ENCODE peak calls at places on chromosomes 13 and 19, in five cellular contexts. A is tibial nerve, F is body of pancreas, M is ovary, Q is K562. C is an unnamed sample. For H3K4me1, the result is how much of the 10 kb centered on the place peaks cover.

GRCh38 chr19:12749938-12750521 is 1.6 kb upstream of the BEST2 start:
- DNase-seq in M (no peak), Q (no peak), A (no peak), F (no peak), C (no peak)

GRCh38 chr19:610801-611505 is 21.3 kb downstream of the HCN2 start:
- DNase-seq in F (peak), A (peak), M (peak), Q (peak), C (peak)

GRCh38 chr13:26811636-26812035 is 51.0 kb upstream of the GPR12 start:
- DNase-seq in A (no peak), M (no peak), Q (no peak), F (no peak), C (no peak)

GRCh38 chr19:2634228-2634951 is 68.1 kb downstream of the GNG7 start:
- DNase-seq in A (peak), M (peak), Q (no peak), F (peak), C (peak)

GRCh38 chr13:65217459-65217858 is 2012.7 kb downstream of the PCDH9 start:
- DNase-seq in M (no peak), A (no peak), Q (no peak), F (no peak), C (no peak)

GRCh38 chr19:50378169-50378862 is 2.1 kb downstream of the NR1H2 start:
- DNase-seq in Q (no peak), F (no peak), A (no peak), M (no peak), C (no peak)

GRCh38 chr19:30712428-30713151 is 340.4 kb downstream of the ZNF536 start:
- DNase-seq in A (no peak), Q (no peak), M (no peak), F (no peak), C (no peak)

GRCh38 chr19:15759962-15760565 is 22.3 kb downstream of the OR10H3 start:
- DNase-seq in F (no peak), Q (peak), M (no peak), A (no peak), C (no peak)

GRCh38 chr19:51372649-51373504 is at the start of gene NKG7:
- DNase-seq in Q (peak), M (no peak), A (no peak), F (peak), C (no peak)

GRCh38 chr19:4606921-4607678 is 32.2 kb upstream of the TNFAIP8L1 start:
- DNase-seq in M (no peak), Q (no peak), A (no peak), F (peak), C (no peak)

GRCh38 chr19:35360880-35361420 is 2.7 kb downstream of the FFAR3 start:
- DNase-seq in M (no peak), Q (no peak), A (no peak), F (no peak), C (no peak)

GRCh38 chr13:51803422-51804294 is at the start of gene DHRS12:
- DNase-seq in M (peak), Q (peak), A (peak), F (peak), C (peak)

GRCh38 chr13:23159587-23160240 is 21.1 kb upstream of the SGCG start:
- DNase-seq in A (no peak), Q (no peak), F (no peak), M (no peak), C (no peak)

GRCh38 chr19:29672933-29673336 is 7.7 kb downstream of the PLEKHF1 start:
- DNase-seq in Q (no peak), A (no peak), M (no peak), F (peak), C (peak)

GRCh38 chr19:46685189-46685588 is 24.2 kb upstream of the DACT3 start:
- DNase-seq in F (no peak), Q (no peak), M (no peak), A (no peak), C (no peak)

GRCh38 chr13:90526711-90527110 is 820.8 kb upstream of the MIR17HG start:
- DNase-seq in A (no peak), M (no peak), F (no peak), Q (no peak), C (no peak)

GRCh38 chr19:1756264-1756663 is 3.0 kb downstream of the ONECUT3 start:
- DNase-seq in A (no peak), F (no peak), Q (no peak), M (no peak), C (no peak)

GRCh38 chr13:66965146-66965545 is 265.0 kb downstream of the PCDH9 start:
- DNase-seq in Q (no peak), M (no peak), F (no peak), A (no peak), C (no peak)

GRCh38 chr13:45749026-45749759 is 47.1 kb downstream of the CBY2 start:
- DNase-seq in M (no peak), F (no peak), A (no peak), Q (no peak), C (no peak)

GRCh38 chr13:60756306-60756705 is 359.3 kb downstream of the TDRD3 start:
- DNase-seq in M (no peak), A (no peak), Q (no peak), F (no peak), C (no peak)

GRCh38 chr19:49362926-49363264 is 679 bp upstream of the TEAD2 start:
- DNase-seq in F (peak), M (peak), A (peak), Q (peak), C (peak)

GRCh38 chr19:55642153-55643002 is 1.1 kb upstream of the ZNF581 start:
- DNase-seq in A (no peak), M (peak), F (no peak), Q (no peak), C (peak)

GRCh38 chr13:64997438-64997837 is 2232.7 kb downstream of the PCDH9 start:
- DNase-seq in A (no peak), Q (no peak), M (no peak), F (no peak), C (no peak)

GRCh38 chr19:13195678-13196077 is 45.5 kb downstream of the IER2 start:
- DNase-seq in M (no peak), Q (peak), A (no peak), F (peak), C (peak)

GRCh38 chr19:40908981-40909380 is 26.9 kb upstream of the CYP2A7 start:
- DNase-seq in F (no peak), Q (no peak), A (no peak), M (no peak), C (no peak)

GRCh38 chr19:51194527-51195315 is 30.2 kb upstream of the CD33 start:
- DNase-seq in A (no peak), M (no peak), Q (no peak), F (no peak), C (no peak)

GRCh38 chr19:45553464-45553863 is 31.1 kb downstream of the OPA3 start:
- DNase-seq in A (no peak), Q (no peak), F (peak), M (no peak), C (peak)

GRCh38 chr19:7415163-7415856 is 66.6 kb downstream of the ARHGEF18 start:
- DNase-seq in F (peak), M (peak), A (no peak), Q (no peak), C (peak)

GRCh38 chr13:58619396-58620113 is 988.0 kb downstream of the PCDH17 start:
- DNase-seq in F (no peak), M (no peak), A (no peak), Q (no peak), C (no peak)

GRCh38 chr13:40064723-40065122 is 409.3 kb downstream of the COG6 start:
- DNase-seq in Q (no peak), A (no peak), M (no peak), F (peak), C (no peak)

GRCh38 chr19:1000095-1000494 is at the start of gene GRIN3B:
- DNase-seq in A (no peak), F (peak), M (no peak), Q (peak), C (peak)

GRCh38 chr13:72620874-72621273 is 106.6 kb downstream of the MZT1 start:
- DNase-seq in M (no peak), F (no peak), Q (no peak), A (no peak), C (no peak)

GRCh38 chr13:94858856-94859811 is 146.8 kb upstream of the SOX21 start:
- DNase-seq in Q (no peak), M (peak), F (peak), A (peak), C (peak)

GRCh38 chr19:7799640-7800355 is 30.2 kb upstream of the EVI5L start:
- DNase-seq in A (peak), F (peak), M (peak), Q (peak), C (peak)

GRCh38 chr13:46386996-46387851 is at the start of gene RUBCNL:
- DNase-seq in M (no peak), F (peak), Q (no peak), A (no peak), C (no peak)

GRCh38 chr19:39996811-39997594 is at the start of gene ZNF546:
- DNase-seq in Q (peak), A (peak), M (peak), F (peak), C (peak)

GRCh38 chr19:30812099-30812684 is 440.0 kb downstream of the ZNF536 start:
- DNase-seq in Q (no peak), A (no peak), F (no peak), M (no peak), C (no peak)

DNA sequence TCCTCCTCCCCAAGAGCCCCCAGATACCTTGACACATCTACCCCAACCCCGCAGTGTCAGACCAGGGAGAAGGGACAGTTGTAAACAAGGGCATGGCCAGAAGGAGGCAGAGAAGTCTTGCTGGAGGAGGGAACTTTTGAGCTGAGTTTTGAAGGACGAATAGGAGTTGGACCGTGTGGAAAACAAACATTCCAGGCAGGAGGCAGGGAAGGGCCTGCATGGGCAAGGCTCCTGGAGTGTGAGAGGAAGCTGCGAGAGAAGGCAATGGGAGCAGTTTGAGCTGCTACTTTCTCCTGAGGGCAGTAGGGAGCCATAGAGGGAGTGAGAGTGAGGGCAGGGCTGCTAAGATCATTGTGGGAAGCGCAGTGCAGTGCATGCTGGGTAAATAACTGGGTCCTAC is 23.3 kb downstream of the IL12RB1 start:
- DNase-seq in F (no peak), M (no peak), A (no peak), Q (peak), C (no peak)
- TF ChIP-seq CTCF in F (no peak), M (no peak), A (no peak), Q (peak), C (no peak)

GRCh38 chr13:112653821-112654220 is 36.0 kb upstream of the ATP11A start:
- DNase-seq in A (no peak), F (no peak), M (no peak), Q (no peak), C (no peak)

GRCh38 chr13:112648966-112649690 is 40.7 kb upstream of the ATP11A start:
- DNase-seq in Q (peak), A (no peak), F (no peak), M (no peak), C (peak)

GRCh38 chr13:112652512-112653458 is 37.1 kb upstream of the ATP11A start:
- DNase-seq in Q (no peak), M (no peak), A (no peak), F (no peak), C (no peak)

GRCh38 chr13:112651750-112652511 is 37.9 kb upstream of the ATP11A start:
- DNase-seq in M (no peak), A (no peak), F (peak), Q (no peak), C (no peak)

DNA sequence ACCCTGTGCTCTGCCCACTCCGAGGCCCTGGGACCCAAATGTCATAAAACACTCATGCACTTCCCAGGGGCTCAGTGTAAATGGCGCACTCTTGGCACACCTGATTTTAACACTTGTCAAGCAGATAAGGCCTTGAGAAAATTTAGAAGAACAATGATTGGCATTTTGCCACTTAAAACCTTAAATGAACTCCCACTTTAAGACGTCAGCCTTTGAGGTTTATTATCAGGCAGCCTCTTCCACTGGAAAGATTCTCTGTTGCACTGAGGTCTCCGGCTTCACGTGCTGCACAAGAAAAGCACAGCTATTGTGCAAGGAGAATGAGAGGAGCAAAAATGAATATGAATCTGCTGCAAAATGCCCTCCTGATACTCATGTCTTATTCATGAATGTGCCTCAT is 38.5 kb upstream of the ATP11A start:
- DNase-seq in M (no peak), Q (no peak), A (no peak), F (no peak), C (no peak)
- H3K4me1 ChIP-seq in M (under half), Q (under half), A (under half), F (under half), C (under half)

GRCh38 chr19:5663904-5664303 is 16.4 kb downstream of the MICOS13 start:
- DNase-seq in F (no peak), Q (no peak), M (no peak), A (no peak), C (no peak)

GRCh38 chr19:5666921-5667610 is 13.2 kb downstream of the MICOS13 start:
- DNase-seq in A (no peak), F (no peak), M (no peak), Q (no peak), C (no peak)

GRCh38 chr19:5664515-5664914 is 15.8 kb downstream of the MICOS13 start:
- DNase-seq in A (no peak), Q (no peak), M (no peak), F (no peak), C (no peak)

GRCh38 chr19:5665781-5666513 is 14.4 kb downstream of the MICOS13 start:
- DNase-seq in M (no peak), Q (no peak), A (no peak), F (no peak), C (no peak)

DNA sequence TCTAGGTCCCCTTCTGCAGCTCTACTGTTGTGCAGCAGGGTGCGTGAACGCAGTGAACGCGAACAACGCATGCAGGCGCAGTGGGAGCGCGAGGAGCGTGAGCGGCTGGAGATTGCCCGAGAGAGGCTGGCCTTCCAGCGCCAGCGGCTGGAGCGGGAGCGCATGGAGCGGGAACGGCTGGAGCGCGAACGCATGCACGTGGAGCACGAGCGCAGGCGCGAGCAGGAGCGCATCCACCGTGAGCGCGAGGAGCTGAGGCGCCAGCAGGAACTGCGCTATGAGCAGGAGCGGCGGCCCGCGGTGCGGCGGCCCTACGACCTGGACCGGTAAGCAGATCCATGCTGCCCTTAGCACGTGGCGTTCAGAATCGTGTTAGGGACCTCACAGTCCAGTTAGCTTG is 18.8 kb downstream of the MICOS13 start:
- DNase-seq in M (no peak), Q (no peak), A (no peak), F (no peak), C (no peak)
- TF ChIP-seq POLR2A in M (no peak), Q (no peak), A (no peak), F (no peak), C (no peak)

GRCh38 chr19:8835446-8835845 is 3.3 kb downstream of the MBD3L1 start:
- DNase-seq in M (no peak), Q (no peak), A (no peak), F (no peak), C (no peak)

GRCh38 chr19:8831373-8831772 is 731 bp downstream of the ZNF558 start:
- DNase-seq in Q (no peak), M (no peak), A (no peak), F (no peak), C (no peak)

GRCh38 chr19:8835877-8836276 is 3.7 kb downstream of the MBD3L1 start:
- DNase-seq in Q (no peak), M (no peak), A (no peak), F (no peak), C (no peak)

GRCh38 chr19:8831832-8832131 is 322 bp downstream of the ZNF558 start:
- DNase-seq in M (no peak), Q (no peak), F (no peak), A (no peak), C (no peak)

GRCh38 chr19:8832132-8833021 is at the start of the genes MBD3L1 and ZNF558:
- DNase-seq in A (peak), F (peak), Q (peak), M (peak), C (peak)
- TF ChIP-seq CTCF in A (peak), F (peak), Q (peak), M (peak), C (peak)

GRCh38 chr19:54209058-54209747 is 8.5 kb downstream of the RPS9 start:
- DNase-seq in F (no peak), M (peak), Q (peak), A (no peak), C (no peak)

GRCh38 chr19:54206831-54207177 is 6.1 kb downstream of the RPS9 start:
- DNase-seq in Q (no peak), M (no peak), F (no peak), A (no peak), C (no peak)

GRCh38 chr19:54209748-54210494 is 9.3 kb downstream of the RPS9 start:
- DNase-seq in Q (peak), A (peak), F (peak), M (peak), C (peak)

GRCh38 chr19:54207908-54208783 is 7.5 kb downstream of the RPS9 start:
- DNase-seq in M (peak), F (peak), A (peak), Q (peak), C (peak)

DNA sequence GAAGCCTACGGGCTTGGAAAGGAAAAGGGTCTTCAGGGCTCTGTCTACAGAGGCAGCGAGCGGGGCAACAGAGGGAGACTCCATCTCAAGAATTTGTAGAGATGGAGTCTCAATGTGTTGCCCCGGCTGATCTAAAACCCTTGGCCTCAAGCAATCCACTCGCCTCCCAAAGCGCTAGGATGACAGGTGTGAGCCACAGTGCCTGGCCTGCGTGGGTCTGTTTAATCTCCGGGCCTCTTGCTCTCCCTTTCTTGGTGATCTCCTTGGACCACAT is 8.1 kb downstream of the RPS9 start:
- DNase-seq in M (no peak), F (no peak), A (no peak), Q (no peak), C (no peak)
- H3K4me1 ChIP-seq in M (under half), F (half or more), A (half or more), Q (half or more), C (half or more)

DNA sequence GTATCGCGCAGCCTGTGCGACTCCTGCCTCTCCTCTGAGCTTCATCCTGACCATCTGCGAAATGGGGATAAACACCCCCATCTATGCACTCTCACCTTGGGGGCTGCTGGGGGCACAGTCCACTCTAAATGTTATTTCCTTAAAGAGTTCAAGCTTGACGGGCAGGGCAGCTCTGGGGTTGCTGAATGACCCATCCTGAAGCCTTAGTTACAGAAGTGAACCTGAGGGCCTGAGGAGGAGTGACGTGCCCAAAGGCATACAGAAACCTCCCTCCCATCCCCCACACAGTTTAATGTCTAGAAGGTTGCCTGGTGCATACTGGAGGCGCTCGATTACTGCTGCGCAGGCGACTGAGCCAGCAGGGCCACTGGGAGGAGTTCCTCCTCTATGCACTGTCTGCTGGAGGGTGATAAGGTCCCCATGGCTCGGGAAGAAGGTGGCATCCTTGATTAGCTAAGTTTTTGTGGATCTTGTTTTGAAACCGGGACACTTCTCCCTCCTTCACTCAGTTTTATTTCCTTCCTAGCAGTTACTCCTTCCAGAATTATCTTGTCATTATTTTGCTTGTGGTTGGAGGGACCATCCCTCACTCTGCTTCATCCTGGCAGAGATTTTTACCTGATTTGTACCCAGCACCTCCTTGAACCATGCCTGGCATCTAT is 572 bp upstream of the FKBP8 start:
- DNase-seq in M (no peak), A (peak), Q (peak), F (peak), C (peak)
- TF ChIP-seq POLR2A in M (no peak), A (no peak), Q (peak), F (no peak), C (no peak)

GRCh38 chr19:10474962-10475451 is 28.1 kb downstream of the KEAP1 start:
- DNase-seq in Q (peak), M (no peak), F (no peak), A (no peak), C (no peak)

GRCh38 chr19:10473192-10473591 is 30.0 kb downstream of the KEAP1 start:
- DNase-seq in F (peak), A (no peak), M (no peak), Q (no peak), C (no peak)

GRCh38 chr19:10478476-10478875 is 24.7 kb downstream of the KEAP1 start:
- DNase-seq in F (no peak), M (no peak), A (no peak), Q (no peak), C (no peak)

GRCh38 chr19:10478903-10479384 is 24.2 kb downstream of the KEAP1 start:
- DNase-seq in A (peak), F (peak), M (peak), Q (peak), C (peak)
- TF ChIP-seq CTCF in A (peak), F (peak), M (no peak), Q (peak), C (no peak)

C was measured in stomach.